ENCODE peak calls at places on chromosomes 1 and 21, in nine cellular contexts. One of them, this sample, is unnamed.

GRCh38 chr1:208137144-208137682 is 107.0 kb downstream of the PLXNA2 start:
- DNase-seq in bronchial epithelial cell: peak; percentile 26
- DNase-seq in epithelial cell of esophagus: peak; percentile 29
- DNase-seq in body of pancreas: no peak
- DNase-seq in hepatocyte: no peak
- DNase-seq in AG09319: peak; percentile 23
- DNase-seq in activated B cell treated with CpG ODN at 0.5 μM for 24 hours: no peak
- DNase-seq in pancreas: no peak
- DNase-seq in A549: no peak
- DNase-seq in this sample: peak; percentile 39

GRCh38 chr1:12648741-12649140 is 4.9 kb downstream of the AADACL4 start:
- DNase-seq in bronchial epithelial cell: no peak
- DNase-seq in epithelial cell of esophagus: no peak
- DNase-seq in body of pancreas: no peak
- DNase-seq in hepatocyte: no peak
- DNase-seq in AG09319: no peak
- DNase-seq in activated B cell treated with CpG ODN at 0.5 μM for 24 hours: no peak
- DNase-seq in pancreas: no peak
- DNase-seq in A549: no peak
- DNase-seq in this sample: no peak

GRCh38 chr1:89953072-89953626 is 41.8 kb upstream of the ZNF326 start:
- DNase-seq in bronchial epithelial cell: peak; percentile 97
- DNase-seq in epithelial cell of esophagus: peak; percentile 97
- DNase-seq in body of pancreas: no peak
- DNase-seq in hepatocyte: peak; percentile 67
- DNase-seq in AG09319: peak; percentile 46
- DNase-seq in activated B cell treated with CpG ODN at 0.5 μM for 24 hours: no peak
- DNase-seq in pancreas: no peak
- DNase-seq in A549: peak; percentile 85
- DNase-seq in this sample: peak; percentile 87

GRCh38 chr21:45551816-45552695 is 9.8 kb upstream of the SLC19A1 start:
- DNase-seq in bronchial epithelial cell: no peak
- DNase-seq in epithelial cell of esophagus: no peak
- DNase-seq in body of pancreas: no peak
- DNase-seq in hepatocyte: no peak
- DNase-seq in AG09319: no peak
- DNase-seq in activated B cell treated with CpG ODN at 0.5 μM for 24 hours: peak; percentile 14
- DNase-seq in pancreas: no peak
- DNase-seq in A549: no peak
- DNase-seq in this sample: no peak

GRCh38 chr1:212514056-212514614 is 81.4 kb downstream of the NENF start:
- DNase-seq in bronchial epithelial cell: peak; percentile 65
- DNase-seq in epithelial cell of esophagus: peak; percentile 71
- DNase-seq in body of pancreas: peak; percentile 54
- DNase-seq in hepatocyte: no peak
- DNase-seq in AG09319: no peak
- DNase-seq in activated B cell treated with CpG ODN at 0.5 μM for 24 hours: no peak
- DNase-seq in pancreas: peak; percentile 50
- DNase-seq in A549: peak; percentile 80
- DNase-seq in this sample: peak; percentile 90

GRCh38 chr1:6151291-6151822 is 28.8 kb downstream of the CHD5 start:
- DNase-seq in bronchial epithelial cell: no peak
- DNase-seq in epithelial cell of esophagus: no peak
- DNase-seq in body of pancreas: no peak
- DNase-seq in hepatocyte: no peak
- DNase-seq in AG09319: no peak
- DNase-seq in activated B cell treated with CpG ODN at 0.5 μM for 24 hours: no peak
- DNase-seq in pancreas: no peak
- DNase-seq in A549: no peak
- DNase-seq in this sample: no peak

GRCh38 chr1:116558140-116558549 is 12.7 kb downstream of the CD58 start:
- DNase-seq in bronchial epithelial cell: no peak
- DNase-seq in epithelial cell of esophagus: no peak
- DNase-seq in body of pancreas: no peak
- DNase-seq in hepatocyte: no peak
- DNase-seq in AG09319: no peak
- DNase-seq in activated B cell treated with CpG ODN at 0.5 μM for 24 hours: no peak
- DNase-seq in pancreas: no peak
- DNase-seq in A549: no peak
- DNase-seq in this sample: no peak

GRCh38 chr1:39434797-39435395 is 56.5 kb upstream of the BMP8A start:
- DNase-seq in bronchial epithelial cell: no peak
- DNase-seq in epithelial cell of esophagus: no peak
- DNase-seq in body of pancreas: no peak
- DNase-seq in hepatocyte: peak; percentile 25
- DNase-seq in AG09319: no peak
- DNase-seq in activated B cell treated with CpG ODN at 0.5 μM for 24 hours: no peak
- DNase-seq in pancreas: no peak
- DNase-seq in A549: peak; percentile 18
- DNase-seq in this sample: no peak

GRCh38 chr1:221397606-221398005 is 344.3 kb downstream of the DUSP10 start:
- DNase-seq in bronchial epithelial cell: no peak
- DNase-seq in epithelial cell of esophagus: no peak
- DNase-seq in body of pancreas: no peak
- DNase-seq in hepatocyte: no peak
- DNase-seq in AG09319: no peak
- DNase-seq in activated B cell treated with CpG ODN at 0.5 μM for 24 hours: no peak
- DNase-seq in pancreas: no peak
- DNase-seq in A549: no peak
- DNase-seq in this sample: peak; percentile 33

GRCh38 chr1:234869182-234870019 is 259.2 kb downstream of the TOMM20 start:
- DNase-seq in bronchial epithelial cell: no peak
- DNase-seq in epithelial cell of esophagus: no peak
- DNase-seq in body of pancreas: no peak
- DNase-seq in hepatocyte: no peak
- DNase-seq in AG09319: no peak
- DNase-seq in activated B cell treated with CpG ODN at 0.5 μM for 24 hours: no peak
- DNase-seq in pancreas: no peak
- DNase-seq in A549: no peak
- DNase-seq in this sample: no peak

GRCh38 chr1:4428711-4429110 is 225.7 kb upstream of the AJAP1 start:
- DNase-seq in bronchial epithelial cell: no peak
- DNase-seq in epithelial cell of esophagus: no peak
- DNase-seq in body of pancreas: no peak
- DNase-seq in hepatocyte: no peak
- DNase-seq in AG09319: no peak
- DNase-seq in activated B cell treated with CpG ODN at 0.5 μM for 24 hours: no peak
- DNase-seq in pancreas: no peak
- DNase-seq in A549: no peak
- DNase-seq in this sample: no peak

GRCh38 chr1:47326271-47326670 is 7.3 kb upstream of the CMPK1 start:
- DNase-seq in bronchial epithelial cell: no peak
- DNase-seq in epithelial cell of esophagus: no peak
- DNase-seq in body of pancreas: no peak
- DNase-seq in hepatocyte: no peak
- DNase-seq in AG09319: no peak
- DNase-seq in activated B cell treated with CpG ODN at 0.5 μM for 24 hours: no peak
- DNase-seq in pancreas: no peak
- DNase-seq in A549: no peak
- DNase-seq in this sample: no peak

GRCh38 chr1:100391675-100392074 is 39.4 kb downstream of the CDC14A start:
- DNase-seq in bronchial epithelial cell: no peak
- DNase-seq in epithelial cell of esophagus: no peak
- DNase-seq in body of pancreas: no peak
- DNase-seq in hepatocyte: no peak
- DNase-seq in AG09319: no peak
- DNase-seq in activated B cell treated with CpG ODN at 0.5 μM for 24 hours: no peak
- DNase-seq in pancreas: no peak
- DNase-seq in A549: no peak
- DNase-seq in this sample: no peak
- TF ChIP-seq CTCF in bronchial epithelial cell: no peak
- TF ChIP-seq CTCF in epithelial cell of esophagus: no peak
- TF ChIP-seq CTCF in body of pancreas: no peak
- TF ChIP-seq CTCF in hepatocyte: no peak
- TF ChIP-seq CTCF in AG09319: no peak
- TF ChIP-seq CTCF in activated B cell treated with CpG ODN at 0.5 μM for 24 hours: no peak
- TF ChIP-seq CTCF in pancreas: no peak
- TF ChIP-seq CTCF in A549: no peak
- TF ChIP-seq CTCF in this sample: no peak

DNA sequence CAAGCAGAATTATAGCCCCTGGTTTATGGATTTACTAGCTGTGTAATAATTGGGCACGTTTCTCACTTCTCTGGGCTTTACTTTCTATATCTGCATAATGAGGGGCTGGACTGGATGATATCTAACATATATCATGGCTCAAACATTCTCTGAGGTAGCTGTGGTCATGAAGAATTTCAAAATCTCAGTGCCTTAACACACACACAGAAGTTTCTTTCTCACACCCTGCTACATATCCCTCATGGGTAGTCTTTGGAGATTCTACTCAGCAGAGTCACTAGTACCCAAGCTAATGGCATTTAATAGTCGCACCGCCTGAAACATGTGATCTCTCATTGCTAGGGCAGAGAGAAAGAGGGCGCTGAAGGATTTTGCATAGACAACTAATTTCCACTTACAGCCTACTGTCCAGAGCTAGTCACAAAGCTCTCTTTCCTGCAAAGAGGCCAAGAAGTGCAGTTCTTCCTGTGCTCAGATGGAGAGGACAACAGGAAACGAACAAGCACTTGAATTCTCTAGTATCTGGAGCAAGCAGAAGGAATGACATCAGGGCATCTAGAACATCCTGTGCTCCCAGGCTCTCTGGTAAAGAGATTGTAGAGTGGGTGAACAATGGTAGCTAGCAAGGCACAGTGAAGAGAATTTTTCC is 183.5 kb upstream of the PTBP2 start:
- DNase-seq in bronchial epithelial cell: no peak
- DNase-seq in epithelial cell of esophagus: no peak
- DNase-seq in body of pancreas: no peak
- DNase-seq in hepatocyte: peak; percentile 46
- DNase-seq in AG09319: no peak
- DNase-seq in activated B cell treated with CpG ODN at 0.5 μM for 24 hours: no peak
- DNase-seq in pancreas: no peak
- DNase-seq in A549: no peak
- DNase-seq in this sample: peak; percentile 10
- TF ChIP-seq CTCF in bronchial epithelial cell: no peak
- TF ChIP-seq CTCF in epithelial cell of esophagus: no peak
- TF ChIP-seq CTCF in body of pancreas: no peak
- TF ChIP-seq CTCF in hepatocyte: peak; percentile 20
- TF ChIP-seq CTCF in AG09319: peak; percentile 39
- TF ChIP-seq CTCF in activated B cell treated with CpG ODN at 0.5 μM for 24 hours: no peak
- TF ChIP-seq CTCF in pancreas: no peak
- TF ChIP-seq CTCF in A549: no peak
- TF ChIP-seq CTCF in this sample: no peak

GRCh38 chr1:19115082-19115808 is 94.8 kb downstream of the UBR4 start:
- DNase-seq in bronchial epithelial cell: no peak
- DNase-seq in epithelial cell of esophagus: no peak
- DNase-seq in body of pancreas: no peak
- DNase-seq in hepatocyte: no peak
- DNase-seq in AG09319: no peak
- DNase-seq in activated B cell treated with CpG ODN at 0.5 μM for 24 hours: no peak
- DNase-seq in pancreas: no peak
- DNase-seq in A549: no peak
- DNase-seq in this sample: no peak

GRCh38 chr1:19109545-19109944 is 100.5 kb downstream of the UBR4 start:
- DNase-seq in bronchial epithelial cell: no peak
- DNase-seq in epithelial cell of esophagus: no peak
- DNase-seq in body of pancreas: no peak
- DNase-seq in hepatocyte: no peak
- DNase-seq in AG09319: no peak
- DNase-seq in activated B cell treated with CpG ODN at 0.5 μM for 24 hours: no peak
- DNase-seq in pancreas: no peak
- DNase-seq in A549: no peak
- DNase-seq in this sample: no peak

GRCh38 chr1:19110266-19110927 is 99.7 kb downstream of the UBR4 start:
- DNase-seq in bronchial epithelial cell: no peak
- DNase-seq in epithelial cell of esophagus: no peak
- DNase-seq in body of pancreas: no peak
- DNase-seq in hepatocyte: no peak
- DNase-seq in AG09319: peak; percentile 4
- DNase-seq in activated B cell treated with CpG ODN at 0.5 μM for 24 hours: no peak
- DNase-seq in pancreas: no peak
- DNase-seq in A549: no peak
- DNase-seq in this sample: no peak

DNA sequence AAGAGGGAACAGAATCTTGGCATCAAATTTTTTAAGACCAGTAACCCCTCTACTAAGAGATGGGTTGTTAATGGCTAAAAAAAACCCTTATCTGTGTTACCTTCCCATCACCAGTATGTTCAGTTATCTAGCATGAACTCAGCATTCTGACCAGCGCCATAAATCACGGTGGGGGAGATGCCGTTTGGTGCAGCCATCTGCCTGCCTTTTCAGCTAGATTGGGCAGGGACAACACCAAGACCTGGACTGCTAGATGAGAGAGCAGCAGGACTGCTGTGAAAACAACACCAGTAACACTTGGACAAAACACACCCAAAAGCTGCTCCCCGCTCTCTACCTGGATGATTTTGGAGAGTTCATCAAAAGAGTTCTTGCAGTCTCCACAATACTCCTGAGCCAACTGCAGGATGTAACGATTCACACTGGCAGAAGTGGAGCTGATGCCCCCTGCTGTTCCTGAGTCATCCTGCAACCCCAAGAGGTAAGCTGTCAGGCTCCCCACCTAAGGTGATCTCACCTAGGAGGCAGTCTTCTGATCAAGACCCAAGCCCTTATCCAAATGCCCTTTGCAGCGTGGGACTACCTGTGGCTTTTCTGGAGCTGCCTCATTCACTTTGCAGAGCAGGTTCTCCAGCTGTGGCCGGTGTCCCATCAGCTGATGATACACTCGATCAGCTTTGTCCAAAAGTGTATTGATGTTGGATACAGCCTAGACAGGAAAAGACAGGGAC is 96.5 kb downstream of the UBR4 start:
- DNase-seq in bronchial epithelial cell: peak; percentile 60
- DNase-seq in epithelial cell of esophagus: peak; percentile 62
- DNase-seq in body of pancreas: peak; percentile 49
- DNase-seq in hepatocyte: peak; percentile 59
- DNase-seq in AG09319: no peak
- DNase-seq in activated B cell treated with CpG ODN at 0.5 μM for 24 hours: no peak
- DNase-seq in pancreas: peak; percentile 45
- DNase-seq in A549: peak; percentile 58
- DNase-seq in this sample: peak; percentile 54
- TF ChIP-seq CTCF in bronchial epithelial cell: peak; percentile 63
- TF ChIP-seq CTCF in epithelial cell of esophagus: peak; percentile 63
- TF ChIP-seq CTCF in body of pancreas: no peak
- TF ChIP-seq CTCF in hepatocyte: peak; percentile 54
- TF ChIP-seq CTCF in AG09319: peak; percentile 44
- TF ChIP-seq CTCF in activated B cell treated with CpG ODN at 0.5 μM for 24 hours: no peak
- TF ChIP-seq CTCF in pancreas: peak; percentile 37
- TF ChIP-seq CTCF in A549: peak; percentile 51
- TF ChIP-seq CTCF in this sample: peak; percentile 26

DNA sequence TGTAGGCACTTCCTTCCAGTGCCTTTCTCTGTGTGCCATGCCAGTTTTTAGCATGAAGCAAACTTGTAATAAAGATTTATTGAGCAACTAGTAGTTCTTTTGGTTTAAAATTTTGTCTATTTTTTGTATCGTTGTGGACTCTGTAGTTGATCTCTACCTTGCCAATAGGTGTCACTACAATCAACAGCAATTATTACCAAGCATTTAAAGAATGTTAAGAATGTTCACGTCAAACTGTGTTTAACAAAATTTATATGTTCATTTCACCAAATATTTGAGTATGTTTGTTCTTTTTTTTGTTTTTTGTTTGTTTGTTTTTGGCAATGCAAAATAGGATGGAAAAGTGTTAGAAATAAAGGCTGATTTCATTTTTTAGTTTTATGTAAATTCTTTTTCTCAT is 208.1 kb downstream of the PATJ start:
- DNase-seq in bronchial epithelial cell: peak; percentile 38
- DNase-seq in epithelial cell of esophagus: peak; percentile 36
- DNase-seq in body of pancreas: no peak
- DNase-seq in hepatocyte: no peak
- DNase-seq in AG09319: no peak
- DNase-seq in activated B cell treated with CpG ODN at 0.5 μM for 24 hours: no peak
- DNase-seq in pancreas: no peak
- DNase-seq in A549: peak; percentile 2
- DNase-seq in this sample: peak; percentile 24
- TF ChIP-seq CTCF in bronchial epithelial cell: peak; percentile 25
- TF ChIP-seq CTCF in epithelial cell of esophagus: peak; percentile 43
- TF ChIP-seq CTCF in body of pancreas: no peak
- TF ChIP-seq CTCF in hepatocyte: peak; percentile 37
- TF ChIP-seq CTCF in AG09319: no peak
- TF ChIP-seq CTCF in activated B cell treated with CpG ODN at 0.5 μM for 24 hours: no peak
- TF ChIP-seq CTCF in pancreas: no peak
- TF ChIP-seq CTCF in A549: peak; percentile 36
- TF ChIP-seq CTCF in this sample: peak; percentile 32